ENCODE peak calls at places on chromosomes 7 and 10, in four cellular contexts. R, V, E and P are unnamed samples. For H3K4me1, the result is how much of the 10 kb centered on the place peaks cover.

GRCh38 chr7:101538596-101539459 is 90.3 kb downstream of the MYL10 start:
- DNase-seq in R (peak), V (no peak), E (peak), P (peak)

GRCh38 chr7:108351715-108352114 is 104.5 kb downstream of the NRCAM start:
- DNase-seq in R (no peak), V (no peak), E (no peak), P (no peak)

GRCh38 chr7:101164071-101164840 is 1.1 kb downstream of the VGF start:
- DNase-seq in R (no peak), V (peak), E (peak), P (no peak)

GRCh38 chr10:344582-345200 is 209.4 kb downstream of the ZMYND11 start:
- DNase-seq in R (no peak), V (no peak), E (no peak), P (no peak)

GRCh38 chr10:99630439-99630838 is 10.2 kb upstream of the SLC25A28 start:
- DNase-seq in R (no peak), V (no peak), E (no peak), P (no peak)

GRCh38 chr7:20561908-20562307 is 53.6 kb upstream of the ABCB5 start:
- DNase-seq in R (no peak), V (no peak), E (no peak), P (no peak)

GRCh38 chr7:154424370-154424769 is 372.2 kb downstream of the DPP6 start:
- DNase-seq in R (no peak), V (no peak), E (no peak), P (no peak)

GRCh38 chr7:132472463-132473120 is 103.7 kb downstream of the PLXNA4 start:
- DNase-seq in R (no peak), V (no peak), E (no peak), P (peak)

GRCh38 chr7:99393363-99394187 is 14.8 kb downstream of the PDAP1 start:
- DNase-seq in R (no peak), V (peak), E (peak), P (no peak)

GRCh38 chr7:108448777-108449576 is 7.3 kb downstream of the NRCAM start:
- DNase-seq in R (no peak), V (no peak), E (no peak), P (no peak)

GRCh38 chr10:53528974-53529373 is 756.4 kb upstream of the MBL2 start:
- DNase-seq in R (no peak), V (no peak), E (no peak), P (no peak)

GRCh38 chr10:81848514-81848913 is 26.5 kb upstream of the NRG3 start:
- DNase-seq in R (no peak), V (no peak), E (no peak), P (no peak)

GRCh38 chr10:77386833-77387232 is 250.8 kb downstream of the KCNMA1 start:
- DNase-seq in R (no peak), V (no peak), E (no peak), P (no peak)

GRCh38 chr7:128427289-128427891 is 17.6 kb upstream of the IMPDH1 start:
- DNase-seq in R (peak), V (no peak), E (no peak), P (no peak)

GRCh38 chr10:1255166-1255565 is 199.0 kb downstream of the WDR37 start:
- DNase-seq in R (no peak), V (no peak), E (peak), P (no peak)

GRCh38 chr7:128114806-128115205 is 83.6 kb upstream of the LRRC4 start:
- DNase-seq in R (no peak), V (no peak), E (no peak), P (peak)

GRCh38 chr10:51607436-51607835 is 92.0 kb downstream of the CSTF2T start:
- DNase-seq in R (no peak), V (no peak), E (no peak), P (no peak)

GRCh38 chr10:20885678-20886077 is 11.4 kb downstream of the NEBL start:
- DNase-seq in R (no peak), V (no peak), E (no peak), P (no peak)

GRCh38 chr7:80827238-80827633 is 91.6 kb downstream of the SEMA3C start:
- DNase-seq in R (no peak), V (no peak), E (no peak), P (no peak)

GRCh38 chr7:42426163-42426562 is 189.2 kb upstream of the GLI3 start:
- DNase-seq in R (no peak), V (no peak), E (no peak), P (no peak)

GRCh38 chr7:45980181-45980905 is 59.3 kb upstream of the IGFBP3 start:
- DNase-seq in R (no peak), V (no peak), E (no peak), P (no peak)
- TF ChIP-seq CTCF in R (no peak), V (no peak), E (no peak), P (no peak)

DNA sequence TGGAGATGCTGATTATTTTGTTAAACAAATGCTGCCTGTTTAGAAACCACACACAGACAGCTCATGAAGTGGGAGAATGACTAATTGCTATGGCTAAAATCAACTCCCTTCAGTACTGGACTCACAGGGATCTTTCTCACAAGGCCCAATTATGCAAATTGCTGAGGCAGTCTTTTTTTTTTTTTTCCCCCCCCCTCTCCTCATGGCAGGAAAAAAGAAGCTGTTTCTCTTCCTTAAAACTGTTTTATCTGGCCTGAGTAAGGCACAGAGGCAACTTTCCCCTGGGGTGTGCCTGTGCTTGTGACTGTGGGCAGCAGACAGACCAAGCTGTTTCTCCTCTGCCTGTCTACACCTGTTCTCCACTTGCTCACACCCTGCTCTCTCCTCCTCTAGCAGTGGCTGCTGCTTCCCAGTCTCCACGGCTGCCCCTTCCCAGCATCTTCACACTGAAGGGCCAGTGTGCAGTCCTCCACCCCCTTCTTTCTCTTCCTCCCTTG is 65.4 kb upstream of the STEAP1B start:
- DNase-seq in R (no peak), V (no peak), E (no peak), P (no peak)
- H3K4me1 ChIP-seq in R (under half), V (under half), E (under half), P (under half)

GRCh38 chr7:8433477-8434289 is at the start of gene NXPH1:
- DNase-seq in R (no peak), V (peak), E (peak), P (no peak)
- TF ChIP-seq CTCF in R (no peak), V (no peak), E (no peak), P (no peak)

GRCh38 chr7:123979876-123980275 is 53.0 kb downstream of the TMEM229A start:
- DNase-seq in R (no peak), V (no peak), E (no peak), P (no peak)
- H3K4me1 ChIP-seq in R (under half), V (under half), E (under half), P (under half)

DNA sequence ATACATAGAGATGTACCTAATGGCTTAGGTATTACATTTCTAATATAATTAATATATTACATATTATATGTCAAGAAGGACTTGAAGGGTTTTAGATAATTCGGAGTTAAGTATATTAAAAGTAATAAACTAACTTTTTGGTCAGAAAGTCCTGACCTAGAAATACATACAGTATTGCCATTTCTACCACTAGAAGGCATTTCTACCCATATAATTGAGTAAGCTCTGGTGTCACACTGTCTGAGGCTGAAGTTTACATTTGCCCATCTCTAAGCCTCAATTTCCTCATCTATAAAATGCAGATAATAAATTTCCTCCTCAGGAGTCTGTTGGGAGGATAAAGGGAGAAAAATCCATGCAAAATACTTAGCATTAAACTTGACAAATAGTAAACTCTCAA is 7.1 kb downstream of the FKBP14 start:
- DNase-seq in R (no peak), V (no peak), E (no peak), P (no peak)
- TF ChIP-seq CTCF in R (no peak), V (no peak), E (no peak), P (no peak)

GRCh38 chr10:91800756-91801155 is 2.5 kb downstream of the TNKS2 start:
- DNase-seq in R (no peak), V (no peak), E (no peak), P (no peak)

GRCh38 chr10:91805110-91805825 is 7.0 kb downstream of the TNKS2 start:
- DNase-seq in R (no peak), V (no peak), E (no peak), P (no peak)

GRCh38 chr10:91804126-91804510 is 5.9 kb downstream of the TNKS2 start:
- DNase-seq in R (no peak), V (no peak), E (no peak), P (no peak)

GRCh38 chr10:91800192-91800591 is 2.0 kb downstream of the TNKS2 start:
- DNase-seq in R (no peak), V (no peak), E (no peak), P (no peak)

DNA sequence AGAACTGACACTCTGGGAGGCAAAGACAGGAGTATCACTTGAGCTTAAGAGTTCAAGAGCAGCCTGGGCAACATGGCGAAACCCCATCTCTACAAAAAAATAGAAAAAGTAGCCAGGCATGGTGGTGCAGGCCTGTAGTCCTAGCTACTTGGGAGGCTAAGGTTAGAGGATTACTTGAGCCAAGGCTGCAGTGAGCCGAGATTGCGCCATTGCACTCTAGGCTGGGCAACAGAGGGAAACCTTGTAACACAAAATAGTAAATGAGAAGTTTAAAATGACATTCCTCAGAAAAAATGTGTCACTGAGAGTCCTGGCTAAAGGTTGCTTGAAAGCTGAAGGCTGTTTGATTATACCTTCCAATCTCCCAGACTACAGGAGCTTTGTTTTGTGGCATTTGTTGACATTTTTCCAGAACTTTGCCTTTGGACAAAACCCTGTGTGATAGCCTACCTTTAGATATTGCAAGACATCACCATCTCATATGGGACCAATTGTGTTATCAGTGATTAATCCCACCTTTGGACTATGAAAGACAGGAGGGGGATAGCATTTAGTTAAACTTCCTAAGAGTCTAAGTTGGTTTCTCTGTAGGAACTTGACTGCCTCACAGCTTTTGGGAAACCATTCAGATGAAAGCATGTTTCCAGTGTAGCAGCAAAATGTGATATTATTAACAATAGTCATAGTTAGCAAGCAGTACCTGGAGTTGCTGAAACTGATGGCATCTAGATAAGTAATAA is 5.3 kb downstream of the TNKS2 start:
- DNase-seq in R (no peak), V (no peak), E (no peak), P (no peak)
- H3K4me1 ChIP-seq in R (under half), V (under half), E (under half), P (under half)

GRCh38 chr7:77799078-77799964 is 748 bp downstream of the PHTF2 start:
- DNase-seq in R (no peak), V (peak), E (peak), P (peak)
- TF ChIP-seq CTCF in R (peak), V (no peak), E (no peak), P (peak)

GRCh38 chr10:101879456-101880189 is 36.0 kb upstream of the KCNIP2 start:
- DNase-seq in R (no peak), V (no peak), E (no peak), P (no peak)

GRCh38 chr10:101881036-101881774 is 37.6 kb upstream of the KCNIP2 start:
- DNase-seq in R (no peak), V (no peak), E (no peak), P (no peak)

GRCh38 chr10:101878869-101879268 is 35.3 kb upstream of the KCNIP2 start:
- DNase-seq in R (no peak), V (no peak), E (no peak), P (no peak)

GRCh38 chr10:101875068-101875688 is 31.6 kb upstream of the KCNIP2 start:
- DNase-seq in R (no peak), V (no peak), E (no peak), P (no peak)

DNA sequence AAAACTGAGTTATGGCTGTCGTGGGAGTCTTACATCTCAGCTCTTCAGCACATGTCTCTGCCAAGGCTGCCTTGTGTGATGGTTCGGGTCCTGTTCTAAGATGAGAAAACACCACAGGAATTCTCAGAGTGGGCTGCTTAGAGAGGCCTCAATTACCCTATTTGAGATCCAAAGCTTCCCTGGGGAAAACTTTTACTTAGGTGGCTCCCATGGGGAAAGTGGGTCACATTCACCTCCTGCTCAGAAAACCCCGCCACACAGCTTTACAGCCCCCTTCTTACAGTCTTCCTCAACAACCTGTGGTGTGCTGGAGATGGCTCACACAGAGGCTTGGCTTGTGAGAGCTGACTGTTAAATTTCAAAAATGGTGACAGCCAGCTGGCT is 36.6 kb upstream of the KCNIP2 start:
- DNase-seq in R (no peak), V (no peak), E (no peak), P (no peak)
- H3K4me1 ChIP-seq in R (under half), V (under half), E (under half), P (under half)

DNA sequence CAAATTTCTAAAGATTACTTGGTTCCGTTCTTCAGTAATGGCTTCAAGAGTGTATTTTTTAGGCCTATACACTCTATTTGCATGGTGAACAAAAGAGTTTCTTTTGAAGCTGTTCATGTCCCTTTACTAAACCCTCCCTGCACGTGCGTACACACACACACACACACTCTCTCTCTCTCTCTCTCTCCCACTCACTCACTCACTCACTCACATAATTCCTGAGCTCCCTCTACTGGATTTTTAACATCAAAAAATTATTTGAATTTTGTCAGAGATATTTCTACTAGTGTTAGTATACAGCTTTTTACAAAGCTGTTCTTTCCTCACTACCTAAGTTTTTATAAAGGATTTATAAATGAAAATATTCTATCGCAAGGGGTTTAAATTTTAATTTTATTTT is 85.9 kb downstream of the UBE3C start:
- DNase-seq in R (no peak), V (no peak), E (no peak), P (no peak)
- TF ChIP-seq CTCF in R (no peak), V (no peak), E (no peak), P (no peak)

GRCh38 chr10:117689566-117689965 is 147.0 kb downstream of the EMX2 start:
- DNase-seq in R (no peak), V (no peak), E (no peak), P (no peak)
- H3K4me1 ChIP-seq in R (under half), V (under half), E (under half), P (under half)